ENCODE peak calls at places on chromosomes 5 and 9, in four cellular contexts. C, U, K and Z are unnamed samples.

GRCh38 chr9:98903938-98904560 is 39.7 kb upstream of the COL15A1 start:
- DNase-seq in K (peak; percentile 43), C (no peak), U (no peak), Z (no peak)

GRCh38 chr5:141647242-141647641 is 4.0 kb downstream of the FCHSD1 start:
- DNase-seq in U (no peak), C (no peak), K (no peak), Z (no peak)

GRCh38 chr5:126938461-126938860 is 91.9 kb downstream of the MARCHF3 start:
- DNase-seq in K (no peak), U (no peak), C (no peak), Z (no peak)

GRCh38 chr5:72438141-72438540 is 69.1 kb downstream of the ZNF366 start:
- DNase-seq in K (no peak), C (no peak), U (no peak), Z (no peak)

GRCh38 chr9:114339130-114339908 is 9.7 kb downstream of the ORM2 start:
- DNase-seq in C (peak; percentile 35), U (peak; percentile 46), K (peak; percentile 85), Z (peak; percentile 28)

GRCh38 chr5:14136228-14136627 is 6.9 kb upstream of the TRIO start:
- DNase-seq in C (no peak), U (no peak), K (no peak), Z (no peak)

GRCh38 chr9:89352874-89353649 is 34.8 kb downstream of the SECISBP2 start:
- DNase-seq in U (no peak), K (no peak), C (no peak), Z (no peak)

GRCh38 chr5:127813633-127814171 is 110.5 kb downstream of the CCDC192 start:
- DNase-seq in K (no peak), C (no peak), U (no peak), Z (no peak)

GRCh38 chr9:7135735-7136134 is 378.0 kb downstream of the KDM4C start:
- DNase-seq in C (no peak), K (no peak), U (no peak), Z (no peak)

GRCh38 chr9:90044263-90044662 is 439.5 kb downstream of the GADD45G start:
- DNase-seq in K (peak; percentile 7), U (no peak), C (no peak), Z (no peak)

GRCh38 chr5:73451218-73452130 is 2.9 kb upstream of the FOXD1 start:
- DNase-seq in U (no peak), K (peak; percentile 89), C (no peak), Z (no peak)

GRCh38 chr9:136239135-136239962 is 6.3 kb downstream of the QSOX2 start:
- DNase-seq in C (no peak), U (no peak), K (no peak), Z (no peak)

GRCh38 chr9:40911647-40912046 is 216.8 kb downstream of the FOXD4L6 start:
- DNase-seq in U (no peak), C (no peak), K (peak; percentile 8), Z (no peak)

GRCh38 chr9:40913096-40913719 is 215.3 kb downstream of the FOXD4L6 start:
- DNase-seq in K (no peak), U (no peak), C (no peak), Z (no peak)

GRCh38 chr9:40909821-40910220 is 218.7 kb downstream of the FOXD4L6 start:
- DNase-seq in C (no peak), U (no peak), K (peak; percentile 8), Z (no peak)

GRCh38 chr9:40907657-40908624 is 220.5 kb downstream of the FOXD4L6 start:
- DNase-seq in C (no peak), K (peak; percentile 4), U (no peak), Z (no peak)
- H3K9me3 ChIP-seq in C (peaks cover 38% of the 10 kb centered on the region), K (peaks cover 83% of the 10 kb centered on the region), U (peaks cover 2% of the 10 kb centered on the region), Z (peaks cover 37% of the 10 kb centered on the region)

GRCh38 chr9:4045556-4045955 is 254.3 kb downstream of the GLIS3 start:
- DNase-seq in K (no peak), C (no peak), U (no peak), Z (no peak)

GRCh38 chr9:4055055-4055454 is 244.8 kb downstream of the GLIS3 start:
- DNase-seq in K (no peak), U (no peak), C (no peak), Z (no peak)

GRCh38 chr9:4048441-4048840 is 251.4 kb downstream of the GLIS3 start:
- DNase-seq in U (no peak), K (no peak), C (no peak), Z (no peak)

DNA sequence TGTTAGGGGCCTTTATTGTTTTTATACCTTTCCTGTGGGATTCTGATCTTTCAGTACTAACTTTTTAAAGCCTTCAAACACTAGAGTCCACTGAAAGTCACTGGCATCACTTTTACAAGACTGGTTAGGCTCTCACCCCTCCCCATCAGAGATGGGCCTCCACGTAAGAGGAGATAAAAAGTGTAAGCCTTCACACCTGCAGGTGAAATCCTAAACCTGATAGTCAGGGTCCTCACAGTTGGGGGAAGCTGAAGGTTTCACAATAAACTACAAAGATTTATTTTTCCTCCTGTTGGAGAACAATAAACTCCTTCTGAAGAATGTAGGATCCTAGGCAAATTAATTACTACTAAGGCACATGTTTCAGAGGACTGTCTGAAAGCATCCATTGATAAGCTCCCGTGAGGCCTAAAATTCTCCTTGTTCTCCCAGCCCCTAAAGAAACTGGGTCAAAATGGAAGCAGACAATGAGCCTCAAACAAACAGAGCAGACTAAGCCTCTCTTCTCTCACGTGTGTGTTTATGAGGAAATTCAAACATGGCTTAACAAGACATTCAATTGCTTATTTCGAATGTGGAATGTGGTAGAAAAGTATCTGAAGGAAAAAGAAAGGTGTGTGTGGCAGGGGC is 249.1 kb downstream of the GLIS3 start:
- DNase-seq in U (no peak), C (no peak), K (no peak), Z (no peak)
- TF ChIP-seq YY1 in U (no peak), C (no peak), K (no peak), Z (no peak)

GRCh38 chr9:36903541-36904435 is 130.3 kb downstream of the PAX5 start:
- DNase-seq in C (peak; percentile 12), K (no peak), U (peak; percentile 48), Z (no peak)
- TF ChIP-seq SUZ12 in C (no peak), K (no peak), U (no peak), Z (no peak)

DNA sequence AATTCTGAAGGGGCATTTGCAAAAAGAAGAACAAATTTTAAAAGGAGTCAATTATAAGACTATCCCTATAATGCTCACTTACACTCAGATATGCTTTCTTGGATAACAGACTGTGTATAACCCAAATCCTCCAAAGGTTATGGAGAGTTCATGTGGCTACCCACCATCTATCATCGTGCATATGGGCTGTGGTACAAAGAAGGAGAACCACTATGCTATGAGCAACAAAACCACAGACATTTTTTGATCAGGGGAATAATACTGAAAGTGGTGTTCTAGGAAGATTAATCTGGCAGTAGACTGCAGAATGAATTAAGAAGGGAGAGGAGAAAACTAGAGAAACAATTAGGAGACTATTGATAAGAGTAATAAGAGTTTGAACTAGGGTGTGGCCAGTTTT is 16.8 kb downstream of the NR3C1 start:
- DNase-seq in U (no peak), K (no peak), C (no peak), Z (no peak)
- H3K9me3 ChIP-seq in U (peaks cover 47% of the 10 kb centered on the region), K (peaks cover 18% of the 10 kb centered on the region), C (peaks cover 22% of the 10 kb centered on the region), Z (peaks cover 24% of the 10 kb centered on the region)